ENCODE peak calls at places on chromosomes 6 and 20, in five cellular contexts. U is iPS DF 6.9; D is cardiac fibroblast; O is fibroblast of lung; R is naive thymus-derived CD4-positive, alpha-beta T cell. J is an unnamed sample.

GRCh38 chr6:162058281-162058875 is 669.2 kb downstream of the PRKN start:
- DNase-seq in U (no peak), O (peak; percentile 72), D (no peak), R (no peak), J (no peak)

GRCh38 chr6:4133941-4134838 is 1.2 kb downstream of the ECI2 start:
- DNase-seq in U (no peak), D (peak; percentile 9), R (peak; percentile 10), O (peak; percentile 20), J (peak; percentile 54)

GRCh38 chr20:39800111-39800510 is 838.0 kb downstream of the DHX35 start:
- DNase-seq in D (peak; percentile 16), R (no peak), O (peak; percentile 92), U (no peak), J (no peak)

GRCh38 chr6:22886881-22887581 is 317.7 kb downstream of the HDGFL1 start:
- DNase-seq in O (peak; percentile 96), R (no peak), D (peak; percentile 19), U (no peak), J (no peak)

GRCh38 chr20:25007491-25008305 is 15.1 kb upstream of the APMAP start:
- DNase-seq in O (no peak), D (no peak), U (no peak), R (no peak), J (no peak)

GRCh38 chr20:63740070-63740500 is 509 bp downstream of the SLC2A4RG start:
- DNase-seq in O (peak; percentile 25), R (peak; percentile 69), D (peak; percentile 46), U (no peak), J (no peak)

GRCh38 chr6:36075656-36076055 is 48.0 kb downstream of the MAPK14 start:
- DNase-seq in U (no peak), D (no peak), O (no peak), R (peak; percentile 25), J (no peak)

GRCh38 chr20:14518648-14519047 is 181.2 kb upstream of the FLRT3 start:
- DNase-seq in U (no peak), O (no peak), D (no peak), R (no peak), J (no peak)

GRCh38 chr20:6525447-6526303 is 241.8 kb upstream of the BMP2 start:
- DNase-seq in U (peak; percentile 7), R (no peak), O (peak; percentile 71), D (peak; percentile 19), J (no peak)

GRCh38 chr20:12942123-12942522 is 66.6 kb upstream of the SPTLC3 start:
- DNase-seq in U (no peak), D (no peak), R (no peak), O (no peak), J (no peak)

GRCh38 chr6:152295920-152296319 is 341.2 kb downstream of the SYNE1 start:
- DNase-seq in R (no peak), O (no peak), D (no peak), U (no peak), J (no peak)

GRCh38 chr6:20259316-20260049 is 47.2 kb upstream of the MBOAT1 start:
- DNase-seq in U (no peak), D (no peak), R (no peak), O (no peak), J (no peak)

GRCh38 chr6:2784061-2784460 is 18.9 kb downstream of the WRNIP1 start:
- DNase-seq in R (no peak), O (no peak), U (no peak), D (no peak), J (no peak)

GRCh38 chr6:150346346-150346745 is 22.5 kb upstream of the IYD start:
- DNase-seq in D (peak; percentile 36), R (no peak), U (no peak), O (peak; percentile 20), J (no peak)

GRCh38 chr20:24773751-24774201 is 175.3 kb upstream of the CST7 start:
- DNase-seq in O (peak; percentile 98), R (no peak), D (peak; percentile 19), U (no peak), J (no peak)

GRCh38 chr20:17530716-17531536 is at the start of gene BFSP1:
- DNase-seq in O (peak; percentile 65), U (no peak), D (peak; percentile 74), R (peak; percentile 28), J (peak; percentile 54)

GRCh38 chr20:64108731-64109389 is 1.5 kb upstream of the NPBWR2 start:
- DNase-seq in D (no peak), R (no peak), O (no peak), U (no peak), J (no peak)

GRCh38 chr6:144343736-144344428 is 58.7 kb downstream of the UTRN start:
- DNase-seq in O (no peak), R (peak; percentile 85), U (no peak), D (no peak), J (peak; percentile 83)
- H3K4me3 ChIP-seq in O (no peak overlapping the region), R (peak overlapping the region; percentile 67), U (no peak overlapping the region), D (no peak overlapping the region), J (peak overlapping the region; percentile 73)

DNA sequence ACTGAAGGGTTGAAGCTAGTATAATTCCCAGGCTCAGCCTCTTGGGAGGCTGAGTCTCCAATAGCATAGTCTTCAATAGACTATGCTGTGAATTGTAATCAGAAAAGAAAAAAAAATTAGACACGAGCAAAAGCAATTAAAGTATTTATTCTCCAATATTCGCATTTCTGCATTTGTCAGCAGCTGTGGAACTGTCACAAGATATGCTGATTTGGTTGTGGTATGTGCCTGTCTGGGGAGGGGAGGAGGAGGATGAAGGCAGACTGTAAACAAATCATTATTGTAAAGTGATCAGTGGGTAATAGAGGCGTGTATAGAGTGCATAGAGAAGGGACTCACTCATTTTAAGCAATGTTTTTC is 10.1 kb upstream of the BICRAL start:
- DNase-seq in R (no peak), D (no peak), O (no peak), U (no peak), J (no peak)
- H3K4me3 ChIP-seq in R (peak overlapping the region; percentile 50), D (no peak overlapping the region), O (no peak overlapping the region), U (no peak overlapping the region), J (peak overlapping the region; percentile 13)

GRCh38 chr6:27836783-27837635 is 75.2 kb downstream of the OR2B2 start:
- DNase-seq in D (peak; percentile 90), U (no peak), O (peak; percentile 86), R (peak; percentile 85), J (peak; percentile 82)

GRCh38 chr6:27837636-27838512 is 74.3 kb downstream of the OR2B2 start:
- DNase-seq in D (peak; percentile 100), O (peak; percentile 99), U (peak; percentile 93), R (peak; percentile 96), J (peak; percentile 99)

GRCh38 chr6:27836080-27836782 is 76.0 kb downstream of the OR2B2 start:
- DNase-seq in U (no peak), O (no peak), R (no peak), D (no peak), J (no peak)

GRCh38 chr6:27839303-27840081 is 72.7 kb downstream of the OR2B2 start:
- DNase-seq in R (no peak), D (peak; percentile 79), O (peak; percentile 91), U (no peak), J (no peak)

DNA sequence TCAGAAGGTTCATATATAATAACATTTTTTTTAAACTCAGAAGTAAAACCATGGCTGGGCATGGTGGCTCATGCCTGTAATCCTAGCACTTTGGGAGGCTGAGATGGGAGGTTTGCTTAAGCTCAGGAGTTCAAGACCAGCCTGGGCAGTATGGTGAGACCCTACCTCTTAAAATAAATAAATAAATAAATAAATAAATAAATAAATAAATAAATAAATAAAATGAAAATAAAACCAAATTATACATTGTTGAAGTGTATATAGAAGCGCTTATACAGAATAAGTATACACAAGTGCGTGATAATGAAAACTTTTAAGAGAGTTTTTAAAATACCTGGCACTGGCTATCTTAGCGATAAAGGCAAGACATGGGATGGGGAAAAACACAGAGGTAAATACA is 71.6 kb downstream of the OR2B2 start:
- DNase-seq in R (no peak), D (no peak), U (no peak), O (no peak), J (no peak)
- H3K4me3 ChIP-seq in R (no peak overlapping the region), D (no peak overlapping the region), U (no peak overlapping the region), O (no peak overlapping the region), J (no peak overlapping the region)

GRCh38 chr6:111602481-111603404 is 2.9 kb downstream of the TRAF3IP2 start:
- DNase-seq in O (peak; percentile 86), R (no peak), U (no peak), D (peak; percentile 77), J (no peak)
- H3K4me3 ChIP-seq in O (peak overlapping the region; percentile 19), R (no peak overlapping the region), U (no peak overlapping the region), D (peak overlapping the region; percentile 1), J (no peak overlapping the region)